ENCODE peak calls at places on chromosome 9, in ten cellular contexts. M is DMS53, W is T follicular helper cell, R is NCI-H69, O is ovary, S is Right ventricle myocardium superior, P is left lobe of liver, U is astrocyte of the spinal cord, B is iPS-NIHi11, F is left ventricle myocardium superior. D is an unnamed sample.

GRCh38 chr9:82934949-82935348 is 128.0 kb downstream of the RASEF start:
- DNase-seq in M (peak), P (no peak), U (peak), S (no peak), B (no peak), O (no peak), R (peak), F (no peak), W (no peak), D (no peak)

GRCh38 chr9:69582544-69583297 is 89.5 kb downstream of the APBA1 start:
- DNase-seq in S (peak), U (no peak), P (no peak), R (peak), W (no peak), F (no peak), B (peak), M (peak), O (no peak), D (no peak)

GRCh38 chr9:16133556-16134227 is 580.8 kb downstream of the CCDC171 start:
- DNase-seq in P (peak), O (peak), U (peak), S (peak), M (peak), R (peak), B (peak), F (peak), W (no peak), D (no peak)

GRCh38 chr9:92350129-92350739 is 24.5 kb downstream of the CENPP start:
- DNase-seq in B (no peak), W (no peak), P (no peak), F (no peak), R (no peak), U (peak), O (no peak), M (no peak), S (no peak), D (no peak)

GRCh38 chr9:27125936-27126335 is 16.9 kb downstream of the TEK start:
- DNase-seq in S (no peak), M (no peak), B (no peak), F (no peak), O (no peak), U (peak), W (no peak), P (no peak), R (no peak), D (no peak)

GRCh38 chr9:133153227-133154096 is 10.3 kb downstream of the GBGT1 start:
- DNase-seq in P (no peak), B (no peak), W (no peak), M (peak), F (peak), S (peak), O (no peak), U (no peak), R (peak), D (peak)

GRCh38 chr9:16197578-16198370 is 644.9 kb downstream of the CCDC171 start:
- DNase-seq in B (no peak), S (no peak), M (no peak), P (no peak), W (no peak), F (no peak), O (no peak), R (no peak), U (no peak), D (no peak)

GRCh38 chr9:135864447-135865049 is 42.8 kb downstream of the CAMSAP1 start:
- DNase-seq in O (peak), F (peak), W (peak), M (peak), R (peak), S (peak), P (peak), B (peak), U (peak), D (peak)

GRCh38 chr9:126122901-126123616 is 203.6 kb upstream of the MVB12B start:
- DNase-seq in P (peak), R (no peak), U (no peak), B (no peak), W (no peak), S (no peak), F (no peak), M (no peak), O (no peak), D (peak)

GRCh38 chr9:98372077-98372812 is 116.8 kb upstream of the TBC1D2 start:
- DNase-seq in B (no peak), R (no peak), S (no peak), O (no peak), F (no peak), P (no peak), M (no peak), W (no peak), U (no peak), D (peak)

GRCh38 chr9:131467214-131467935 is 35.3 kb upstream of the POMT1 start:
- DNase-seq in F (no peak), P (no peak), B (no peak), M (no peak), R (no peak), O (no peak), S (no peak), W (no peak), U (no peak), D (no peak)

GRCh38 chr9:129473523-129474244 is 147.2 kb downstream of the C9orf50 start:
- DNase-seq in W (no peak), R (peak), U (no peak), B (no peak), P (no peak), O (peak), M (no peak), S (peak), F (peak), D (no peak)

GRCh38 chr9:88005146-88005750 is 30.9 kb upstream of the CDK20 start:
- DNase-seq in U (no peak), B (no peak), O (no peak), P (no peak), F (no peak), W (no peak), M (no peak), S (no peak), R (no peak), D (no peak)

GRCh38 chr9:129632460-129632859 is 6.5 kb downstream of the NTMT1 start:
- DNase-seq in O (no peak), S (no peak), U (no peak), W (no peak), M (no peak), R (no peak), B (no peak), P (no peak), F (no peak), D (no peak)

GRCh38 chr9:89845862-89846261 is 241.1 kb downstream of the GADD45G start:
- DNase-seq in O (no peak), R (no peak), W (no peak), B (no peak), S (no peak), P (peak), M (no peak), F (no peak), U (no peak), D (peak)

GRCh38 chr9:18605763-18606162 is 131.8 kb downstream of the ADAMTSL1 start:
- DNase-seq in M (no peak), B (peak), U (peak), F (peak), O (peak), S (peak), R (peak), P (peak), W (no peak), D (no peak)

GRCh38 chr9:438066-438465 is 223.4 kb downstream of the DOCK8 start:
- DNase-seq in M (no peak), S (no peak), O (no peak), R (no peak), F (no peak), P (no peak), W (no peak), B (no peak), U (no peak), D (no peak)

GRCh38 chr9:125851971-125852370 is 104.8 kb downstream of the PBX3 start:
- DNase-seq in S (no peak), R (peak), P (no peak), U (no peak), F (no peak), O (no peak), B (no peak), W (no peak), M (no peak), D (no peak)

GRCh38 chr9:113223963-113224362 is 2.6 kb downstream of the SLC31A1 start:
- DNase-seq in U (peak), W (no peak), M (no peak), B (no peak), F (no peak), O (no peak), R (no peak), P (no peak), S (no peak), D (no peak)

GRCh38 chr9:73135394-73135793 is 16.3 kb upstream of the ANXA1 start:
- DNase-seq in W (no peak), M (no peak), B (no peak), P (no peak), O (no peak), F (no peak), R (no peak), S (no peak), U (no peak), D (no peak)

GRCh38 chr9:16744386-16744785 is 126.1 kb downstream of the BNC2 start:
- DNase-seq in O (no peak), S (no peak), B (no peak), P (no peak), M (no peak), W (no peak), U (peak), F (no peak), R (no peak), D (no peak)

GRCh38 chr9:70390922-70391321 is 23.5 kb downstream of the KLF9 start:
- DNase-seq in R (no peak), F (no peak), O (no peak), M (no peak), W (no peak), B (no peak), S (no peak), U (peak), P (no peak), D (no peak)

GRCh38 chr9:131119600-131119999 is 5.8 kb upstream of the NUP214 start:
- DNase-seq in O (no peak), R (no peak), F (no peak), P (peak), S (no peak), B (no peak), W (no peak), M (no peak), U (no peak), D (no peak)

GRCh38 chr9:117094493-117094892 is 320.4 kb downstream of the ASTN2 start:
- DNase-seq in M (no peak), F (no peak), S (no peak), R (no peak), U (no peak), B (no peak), O (peak), W (no peak), P (no peak), D (no peak)